ENCODE peak calls at places on chromosomes 2 and 18, in four cellular contexts. C, H, Z and Y are unnamed samples.

GRCh38 chr2:126884861-126885481 is 13.7 kb upstream of the TEX51 start:
- DNase-seq in C (no peak), H (no peak), Z (peak), Y (no peak)

GRCh38 chr18:45164551-45164950 is 450.7 kb upstream of the SLC14A2 start:
- DNase-seq in C (no peak), H (no peak), Z (no peak), Y (no peak)

GRCh38 chr2:69012310-69013122 is 463 bp upstream of the ANTXR1 start:
- DNase-seq in C (peak), H (peak), Z (no peak), Y (peak)

GRCh38 chr2:42846026-42846425 is 53.6 kb upstream of the HAAO start:
- DNase-seq in C (peak), H (no peak), Z (no peak), Y (no peak)

GRCh38 chr2:152046940-152047339 is 51.9 kb downstream of the CACNB4 start:
- DNase-seq in C (no peak), H (no peak), Z (no peak), Y (no peak)

GRCh38 chr2:44016282-44016681 is 20.5 kb upstream of the LRPPRC start:
- DNase-seq in C (no peak), H (peak), Z (no peak), Y (peak)

GRCh38 chr2:186917866-186918265 is 68.9 kb upstream of the ZSWIM2 start:
- DNase-seq in C (no peak), H (no peak), Z (no peak), Y (no peak)

GRCh38 chr2:165219491-165219890 is 15.6 kb upstream of the SCN3A start:
- DNase-seq in C (no peak), H (no peak), Z (no peak), Y (no peak)

GRCh38 chr2:134718095-134718955 is 475 bp downstream of the TMEM163 start:
- DNase-seq in C (peak), H (peak), Z (no peak), Y (no peak)

GRCh38 chr18:35174093-35174731 is 66.6 kb upstream of the ZNF397 start:
- DNase-seq in C (no peak), H (peak), Z (no peak), Y (peak)

GRCh38 chr2:219058541-219059374 is 2.0 kb downstream of the IHH start:
- DNase-seq in C (no peak), H (peak), Z (no peak), Y (no peak)

GRCh38 chr2:111667542-111668273 is 216.3 kb downstream of the ANAPC1 start:
- DNase-seq in C (no peak), H (peak), Z (no peak), Y (peak)

GRCh38 chr2:202102425-202103005 is 29.5 kb downstream of the KIAA2012 start:
- DNase-seq in C (no peak), H (no peak), Z (no peak), Y (no peak)

GRCh38 chr2:39678170-39678569 is 12.5 kb downstream of the TMEM178A start:
- DNase-seq in C (no peak), H (no peak), Z (no peak), Y (no peak)

GRCh38 chr2:30040147-30040546 is 106.7 kb upstream of the YPEL5 start:
- DNase-seq in C (no peak), H (no peak), Z (no peak), Y (no peak)

GRCh38 chr2:148642112-148642744 is 2.3 kb upstream of the EPC2 start:
- DNase-seq in C (no peak), H (no peak), Z (no peak), Y (no peak)

GRCh38 chr2:134372611-134373131 is 118.8 kb downstream of the MGAT5 start:
- DNase-seq in C (no peak), H (no peak), Z (no peak), Y (no peak)

GRCh38 chr2:113709022-113709421 is 47.4 kb downstream of the SLC35F5 start:
- DNase-seq in C (no peak), H (no peak), Z (no peak), Y (no peak)

GRCh38 chr2:224147174-224147573 is 108.1 kb upstream of the SERPINE2 start:
- DNase-seq in C (no peak), H (no peak), Z (no peak), Y (no peak)

GRCh38 chr2:84969511-84970265 is 1.3 kb upstream of the KCMF1 start:
- DNase-seq in C (no peak), H (no peak), Z (no peak), Y (no peak)

GRCh38 chr2:61670591-61671503 is 132.7 kb upstream of the XPO1 start:
- DNase-seq in C (no peak), H (peak), Z (no peak), Y (no peak)

GRCh38 chr2:30679416-30680088 is 127.7 kb downstream of the CAPN13 start:
- DNase-seq in C (no peak), H (peak), Z (no peak), Y (no peak)

GRCh38 chr18:68017385-68017784 is 500.9 kb upstream of the DSEL start:
- DNase-seq in C (no peak), H (peak), Z (no peak), Y (no peak)

GRCh38 chr2:3594493-3595281 is at the start of gene COLEC11:
- DNase-seq in C (peak), H (peak), Z (no peak), Y (no peak)
- TF ChIP-seq POLR2AphosphoS5 in C (no peak), H (no peak), Z (no peak), Y (no peak)

GRCh38 chr2:5697554-5697953 is 5.4 kb downstream of the SOX11 start:
- DNase-seq in C (no peak), H (no peak), Z (no peak), Y (no peak)
- H3K4me3 ChIP-seq in C (no peak), H (peak), Z (no peak), Y (no peak)

GRCh38 chr2:4679391-4679790 is 976.0 kb downstream of the DCDC2C start:
- DNase-seq in C (no peak), H (no peak), Z (no peak), Y (no peak)

GRCh38 chr2:4678937-4679336 is 975.6 kb downstream of the DCDC2C start:
- DNase-seq in C (no peak), H (no peak), Z (no peak), Y (no peak)

GRCh38 chr2:4673025-4673489 is 969.7 kb downstream of the DCDC2C start:
- DNase-seq in C (no peak), H (peak), Z (no peak), Y (no peak)

GRCh38 chr2:4674007-4674406 is 970.6 kb downstream of the DCDC2C start:
- DNase-seq in C (peak), H (no peak), Z (no peak), Y (no peak)

DNA sequence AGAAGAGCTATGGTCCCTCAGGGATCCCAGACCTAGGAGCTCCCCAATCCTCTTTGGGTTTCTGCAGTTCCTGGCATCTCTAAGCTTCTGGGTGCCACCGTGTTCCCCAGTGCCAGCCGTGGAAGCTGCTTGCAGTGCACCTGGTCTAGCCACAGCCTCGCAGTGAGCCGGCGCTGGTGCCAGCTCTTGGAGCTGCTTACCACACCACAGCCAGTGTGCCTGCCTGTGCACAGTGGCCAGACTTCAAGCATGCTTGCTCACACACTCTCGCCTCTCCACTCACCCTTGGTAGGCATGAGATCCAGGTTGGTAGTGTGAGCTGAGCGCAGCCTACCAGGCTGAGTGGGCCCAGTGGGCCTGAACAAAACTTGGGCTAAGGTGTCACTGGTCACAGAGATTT is 971.9 kb downstream of the DCDC2C start:
- DNase-seq in C (peak), H (no peak), Z (no peak), Y (no peak)
- TF ChIP-seq POLR2AphosphoS5 in C (no peak), H (no peak), Z (no peak), Y (no peak)

DNA sequence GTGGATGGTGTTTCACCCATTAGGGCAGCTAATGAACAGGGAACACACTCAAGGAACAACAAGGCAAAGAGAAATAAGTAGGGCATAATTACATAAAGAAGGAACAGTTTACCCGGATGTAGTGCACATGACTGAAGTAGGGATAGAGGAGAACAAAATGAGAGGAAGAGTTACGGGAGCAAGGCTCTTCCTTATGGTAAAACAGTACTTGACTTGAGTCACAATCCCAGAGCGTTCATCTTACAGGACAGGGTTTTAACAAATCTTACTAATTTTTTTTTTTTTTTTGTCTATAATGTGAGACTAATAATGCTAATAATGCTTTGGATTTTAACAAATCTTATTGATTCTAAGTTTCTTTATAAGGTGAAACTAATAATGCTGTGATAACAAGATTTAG is 1329.5 kb downstream of the LRP1B start:
- DNase-seq in C (no peak), H (no peak), Z (no peak), Y (no peak)
- H3K4me3 ChIP-seq in C (no peak), H (no peak), Z (no peak), Y (no peak)

DNA sequence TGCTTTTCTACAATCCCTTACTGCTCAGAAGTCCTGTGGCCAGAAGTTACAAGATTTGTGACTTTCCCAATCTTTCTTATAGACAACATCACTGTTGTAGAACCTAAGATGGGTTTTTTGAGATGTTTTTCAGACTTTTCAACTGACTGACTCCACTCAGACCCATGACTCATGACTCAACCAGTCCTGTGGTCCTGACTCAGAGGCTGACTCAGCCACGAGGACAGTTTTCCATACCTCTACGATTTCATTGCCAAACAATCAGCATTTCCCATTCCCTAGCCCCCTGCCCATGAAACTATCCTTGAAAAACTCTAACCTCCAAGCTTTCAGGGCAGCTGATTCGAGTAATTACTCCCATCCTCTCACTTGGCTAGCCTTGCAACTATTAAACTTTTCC is 195.9 kb upstream of the SESTD1 start:
- DNase-seq in C (no peak), H (no peak), Z (no peak), Y (no peak)
- TF ChIP-seq POLR2AphosphoS5 in C (no peak), H (no peak), Z (no peak), Y (no peak)